ENCODE peak calls at places on chromosomes 12 and 14, in four cellular contexts. G, H, W and F are unnamed samples.

GRCh38 chr12:34603382-34604035 is 581.2 kb downstream of the ALG10 start:
- DNase-seq in G (no peak), H (no peak), W (no peak), F (no peak)

GRCh38 chr12:80443974-80444666 is at the start of gene PTPRQ:
- DNase-seq in G (no peak), H (no peak), W (no peak), F (no peak)

GRCh38 chr12:15621140-15621539 is 168.0 kb downstream of the EPS8 start:
- DNase-seq in G (no peak), H (no peak), W (no peak), F (no peak)

GRCh38 chr14:67457782-67458181 is 30.7 kb downstream of the TMEM229B start:
- DNase-seq in G (no peak), H (no peak), W (peak), F (no peak)

GRCh38 chr14:80388980-80389711 is 177.8 kb upstream of the DIO2 start:
- DNase-seq in G (no peak), H (no peak), W (no peak), F (no peak)

GRCh38 chr14:90274808-90275454 is 18.6 kb downstream of the PSMC1 start:
- DNase-seq in G (no peak), H (no peak), W (no peak), F (no peak)

GRCh38 chr12:21526721-21527345 is 737 bp downstream of the SPX start:
- DNase-seq in G (no peak), H (no peak), W (no peak), F (no peak)

GRCh38 chr12:97967831-97968230 is 505.2 kb downstream of the RMST start:
- DNase-seq in G (no peak), H (no peak), W (no peak), F (no peak)

GRCh38 chr12:116441292-116441691 is 117.9 kb upstream of the MAP1LC3B2 start:
- DNase-seq in G (no peak), H (no peak), W (no peak), F (no peak)

GRCh38 chr14:39102265-39102968 is 618 bp downstream of the SEC23A start:
- DNase-seq in G (no peak), H (no peak), W (no peak), F (peak)

GRCh38 chr12:99334737-99335136 is 312.8 kb upstream of the GARIN6 start:
- DNase-seq in G (no peak), H (no peak), W (no peak), F (no peak)

GRCh38 chr12:6418796-6419195 is 26.0 kb upstream of the CD27 start:
- DNase-seq in G (no peak), H (no peak), W (no peak), F (no peak)

GRCh38 chr12:124399622-124400021 is 104.7 kb downstream of the RFLNA start:
- DNase-seq in G (peak), H (peak), W (no peak), F (peak)

GRCh38 chr12:124397399-124397679 is 102.4 kb downstream of the RFLNA start:
- DNase-seq in G (no peak), H (no peak), W (no peak), F (no peak)

GRCh38 chr12:124396544-124397398 is 101.9 kb downstream of the RFLNA start:
- DNase-seq in G (peak), H (peak), W (peak), F (peak)

GRCh38 chr12:124398578-124399227 is 103.8 kb downstream of the RFLNA start:
- DNase-seq in G (peak), H (peak), W (no peak), F (no peak)

DNA sequence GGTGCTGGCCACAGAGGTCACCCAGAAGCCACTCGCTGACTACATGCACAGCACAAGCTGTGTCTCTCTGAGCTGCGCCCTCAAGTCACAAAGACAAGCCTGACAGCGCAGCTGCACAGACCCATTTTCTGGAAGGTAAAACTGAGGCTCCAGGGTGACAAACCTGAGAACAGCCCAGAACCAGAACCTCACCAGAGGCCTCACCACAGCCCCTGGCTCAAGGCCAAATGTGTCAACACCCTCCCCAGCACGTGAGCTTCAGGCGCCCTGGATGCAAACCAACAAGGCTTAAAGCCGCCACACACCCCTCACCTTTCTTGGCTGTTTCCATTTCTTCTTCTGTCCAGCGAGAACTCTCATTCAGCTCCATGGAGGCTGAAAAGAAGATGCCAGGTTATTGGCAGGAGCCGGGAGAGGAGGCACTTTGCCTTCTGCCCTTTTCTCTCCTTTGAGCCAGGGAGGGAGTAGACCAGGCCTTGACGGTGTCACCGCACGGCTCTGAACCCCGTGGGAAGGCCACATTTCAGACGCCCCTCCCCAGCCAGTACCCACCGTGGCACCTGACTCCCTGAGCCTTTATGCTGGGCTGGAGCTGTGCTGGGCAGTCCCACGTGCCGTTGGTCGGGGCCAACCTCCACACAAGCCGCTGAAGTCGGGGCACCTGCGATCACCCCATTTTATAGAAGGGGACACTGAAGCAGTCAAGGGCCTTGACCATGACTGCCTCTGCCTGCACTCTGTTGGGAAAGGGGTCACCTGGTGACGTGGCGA is 103.1 kb downstream of the RFLNA start:
- DNase-seq in G (peak), H (peak), W (peak), F (peak)
- TF ChIP-seq CTCF in G (no peak), H (no peak), W (no peak), F (no peak)

GRCh38 chr12:119444462-119445044 is 110.0 kb downstream of the CCDC60 start:
- DNase-seq in G (no peak), H (no peak), W (no peak), F (no peak)
- TF ChIP-seq POLR2A in G (no peak), H (no peak), W (no peak), F (no peak)

GRCh38 chr12:113314121-113314529 is 20.8 kb downstream of the SLC8B1 start:
- DNase-seq in G (no peak), H (no peak), W (no peak), F (no peak)

GRCh38 chr12:113305281-113305856 is 29.5 kb downstream of the SLC8B1 start:
- DNase-seq in G (no peak), H (no peak), W (no peak), F (no peak)

GRCh38 chr12:113306382-113306781 is 28.5 kb downstream of the SLC8B1 start:
- DNase-seq in G (no peak), H (no peak), W (no peak), F (no peak)

GRCh38 chr12:113315358-113315757 is 19.6 kb downstream of the SLC8B1 start:
- DNase-seq in G (no peak), H (no peak), W (no peak), F (no peak)

DNA sequence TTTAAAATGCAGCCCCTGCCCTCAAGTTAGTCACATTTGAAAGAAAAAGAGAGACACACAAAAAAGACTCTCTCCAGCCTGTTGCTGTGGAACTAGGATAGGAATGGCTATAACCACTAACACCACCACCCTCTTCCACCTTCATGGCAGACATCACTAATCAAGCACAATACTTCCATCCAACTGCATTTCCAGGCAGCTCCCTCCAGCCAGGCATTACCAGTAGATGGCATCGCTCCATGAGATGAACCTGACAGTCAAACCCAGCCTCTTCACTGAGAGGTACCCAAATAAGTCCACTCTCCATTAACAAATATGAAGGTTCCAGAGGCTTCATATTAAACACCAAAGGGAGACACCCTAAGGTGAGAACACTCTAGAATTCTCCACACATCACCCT is 24.4 kb downstream of the SLC8B1 start:
- DNase-seq in G (no peak), H (no peak), W (no peak), F (no peak)
- TF ChIP-seq CTCF in G (no peak), H (no peak), W (no peak), F (no peak)

DNA sequence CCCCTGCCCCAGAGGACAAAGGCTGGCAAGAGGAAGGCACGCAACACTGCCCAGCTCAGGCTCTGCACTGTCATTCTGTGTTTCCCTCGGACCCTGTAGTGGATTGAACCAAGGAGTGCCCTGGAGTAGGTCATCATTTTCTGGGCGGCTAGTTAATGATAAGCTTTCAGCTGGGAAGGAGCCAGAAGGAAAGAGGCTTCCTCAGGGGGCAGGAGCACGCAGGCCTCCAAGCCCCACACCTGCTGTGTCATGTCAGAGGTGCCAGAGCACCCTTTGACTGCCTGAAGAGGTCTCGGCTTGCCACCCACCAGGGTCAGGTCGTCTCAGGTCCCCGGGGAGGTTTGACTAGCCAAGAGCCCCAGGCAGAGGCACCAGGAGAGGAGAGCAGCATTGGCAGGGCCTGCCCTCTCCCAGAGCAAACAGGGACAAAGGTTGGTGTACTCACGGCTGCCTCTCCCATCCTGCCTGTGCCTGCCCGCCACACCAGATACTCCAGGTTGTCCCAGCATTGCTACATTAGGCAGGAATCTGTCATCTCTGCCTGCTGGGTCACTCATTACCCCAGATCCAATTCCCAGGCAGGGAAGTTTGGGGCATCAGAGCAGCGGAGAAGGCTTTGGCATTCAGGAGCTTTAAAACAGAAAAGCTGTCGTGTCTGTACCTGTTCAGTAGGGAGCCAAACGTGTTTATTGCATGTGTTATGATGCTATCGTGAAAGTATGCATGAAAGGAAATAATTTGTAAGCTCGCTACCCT is 33.5 kb upstream of the ATP2A2 start:
- DNase-seq in G (no peak), H (no peak), W (peak), F (no peak)
- TF ChIP-seq POLR2A in G (no peak), H (no peak), W (no peak), F (peak)

DNA sequence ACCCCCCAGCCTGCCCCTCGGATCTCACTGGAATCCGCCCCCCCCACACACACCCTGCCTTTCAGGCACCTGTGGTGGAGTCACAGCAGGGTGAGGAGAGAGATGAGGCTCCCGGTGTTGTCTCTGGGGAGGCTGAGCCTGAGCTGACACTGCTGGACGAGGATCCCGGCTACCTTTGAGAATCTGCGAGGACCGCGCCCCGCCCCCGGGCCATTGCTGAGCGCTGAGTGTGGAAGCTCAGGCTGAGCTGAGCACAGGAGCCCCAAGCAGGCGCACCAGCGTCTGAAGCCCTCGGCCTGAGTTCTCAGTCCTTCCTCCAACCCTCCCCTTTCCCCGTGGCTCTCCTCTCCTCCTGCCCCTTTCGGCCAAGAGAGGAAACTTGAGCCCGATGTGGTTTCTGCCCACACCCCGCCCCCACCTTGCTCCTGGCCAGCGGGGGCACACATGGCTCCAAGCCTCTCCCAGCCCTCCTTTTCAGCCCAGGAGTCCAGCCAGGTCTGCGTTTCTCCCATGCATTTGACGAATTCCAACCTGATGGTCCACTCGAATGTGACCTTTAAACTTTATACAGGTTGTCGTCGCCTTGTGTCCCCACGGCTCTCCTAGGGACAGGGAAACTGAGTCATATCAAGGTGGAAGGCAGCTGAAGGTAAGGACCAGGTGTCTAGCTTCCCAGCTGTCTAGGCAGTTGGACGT is at the start of gene NFE2:
- DNase-seq in G (no peak), H (no peak), W (no peak), F (peak)
- TF ChIP-seq CTCF in G (no peak), H (no peak), W (no peak), F (no peak)

GRCh38 chr14:103104654-103105511 is 10.4 kb downstream of the EXOC3L4 start:
- DNase-seq in G (no peak), H (peak), W (no peak), F (peak)
- TF ChIP-seq POLR2A in G (no peak), H (no peak), W (no peak), F (peak)

DNA sequence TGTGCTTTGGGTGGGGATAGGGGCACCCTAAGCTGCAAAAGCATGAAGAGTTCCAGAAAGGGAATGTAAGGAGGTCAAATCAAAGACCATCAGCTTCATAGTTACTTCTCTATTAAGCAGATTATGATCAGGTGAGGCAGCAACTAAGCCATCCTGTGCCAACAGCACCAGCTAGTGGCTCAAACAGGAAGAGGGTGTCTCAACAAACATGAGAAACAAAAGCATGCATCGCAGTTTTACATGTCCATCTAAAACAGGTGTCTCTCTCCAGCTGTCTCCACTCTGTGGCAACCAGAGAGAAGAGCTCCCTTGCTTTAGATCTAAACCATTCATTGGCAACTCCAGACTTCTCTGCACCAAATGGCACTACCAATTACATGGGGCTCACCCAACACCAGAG is 52.9 kb downstream of the ACTN1 start:
- DNase-seq in G (no peak), H (no peak), W (no peak), F (no peak)
- TF ChIP-seq CTCF in G (no peak), H (no peak), W (no peak), F (peak)

GRCh38 chr14:37585101-37585479 is 10.0 kb downstream of the FOXA1 start:
- DNase-seq in G (no peak), H (no peak), W (peak), F (no peak)

GRCh38 chr14:37584211-37585100 is 10.6 kb downstream of the FOXA1 start:
- DNase-seq in G (no peak), H (no peak), W (no peak), F (peak)

GRCh38 chr14:37585971-37586759 is 8.9 kb downstream of the FOXA1 start:
- DNase-seq in G (no peak), H (no peak), W (no peak), F (no peak)

GRCh38 chr14:37586783-37587428 is 8.1 kb downstream of the FOXA1 start:
- DNase-seq in G (no peak), H (no peak), W (no peak), F (no peak)

GRCh38 chr14:37583358-37584210 is 11.5 kb downstream of the FOXA1 start:
- DNase-seq in G (no peak), H (no peak), W (no peak), F (peak)
- TF ChIP-seq POLR2A in G (no peak), H (no peak), W (no peak), F (peak)

DNA sequence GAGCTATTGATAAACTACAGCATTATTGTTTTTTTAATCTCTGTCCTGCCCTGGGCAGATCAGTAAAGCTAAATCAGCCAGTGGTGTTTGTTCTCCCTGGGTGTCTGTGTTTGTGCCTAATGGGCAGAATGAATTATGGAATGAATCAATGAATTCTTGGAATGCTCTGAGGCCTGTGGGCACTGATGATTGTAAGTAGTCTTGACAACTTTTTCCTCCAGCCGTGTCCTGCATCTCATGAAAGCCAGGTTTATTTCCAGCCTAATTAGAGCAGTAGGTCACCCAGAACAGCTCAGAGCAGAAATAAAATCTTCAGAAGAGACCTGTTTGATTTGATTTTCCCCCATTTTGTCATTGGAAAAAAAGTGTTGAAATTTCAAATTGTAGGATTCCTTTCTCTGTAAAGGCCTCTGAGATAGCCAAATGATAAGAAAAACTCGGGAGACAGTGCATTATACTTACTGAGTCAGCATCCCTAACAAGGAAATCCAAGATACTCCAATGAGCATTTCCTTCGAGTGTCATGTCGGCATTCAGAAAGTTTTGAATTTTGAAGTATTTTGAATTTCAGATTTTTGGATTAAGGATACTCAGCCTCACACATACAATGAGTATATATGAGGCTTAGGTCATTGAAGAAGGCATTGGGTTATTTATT is 19.4 kb upstream of the EVL start:
- DNase-seq in G (no peak), H (no peak), W (no peak), F (no peak)
- TF ChIP-seq CTCF in G (no peak), H (no peak), W (no peak), F (no peak)